ENCODE peak calls at places on chromosomes 3 and 15, in eight cellular contexts. L is cardiac muscle cell; E is type B pancreatic cell; N is GM06990; V is hepatocyte; F is CD8-positive, alpha-beta T cell; T is CD4-positive, alpha-beta T cell; I is heart right ventricle. K is an unnamed sample.

GRCh38 chr15:39133201-39133600 is 447.7 kb upstream of the THBS1 start:
- DNase-seq in L (peak; percentile 94), E (no peak), N (no peak), V (peak; percentile 30), F (no peak), T (no peak), I (no peak), K (no peak)

GRCh38 chr3:11482024-11482423 is 161.7 kb downstream of the VGLL4 start:
- DNase-seq in L (peak; percentile 53), E (no peak), N (no peak), V (peak; percentile 30), F (no peak), T (no peak), I (peak; percentile 78), K (no peak)

GRCh38 chr3:55486101-55486856 is 827 bp downstream of the WNT5A start:
- DNase-seq in L (peak; percentile 76), E (peak; percentile 78), N (peak; percentile 43), V (peak; percentile 72), F (no peak), T (no peak), I (peak; percentile 71), K (peak; percentile 38)

GRCh38 chr3:86547697-86548096 is 443.3 kb downstream of the VGLL3 start:
- DNase-seq in L (no peak), E (no peak), N (no peak), V (no peak), F (no peak), T (no peak), I (no peak), K (no peak)

GRCh38 chr3:632571-633170 is 436.1 kb downstream of the CHL1 start:
- DNase-seq in L (peak; percentile 38), E (no peak), N (no peak), V (peak; percentile 81), F (no peak), T (no peak), I (no peak), K (peak; percentile 12)

GRCh38 chr3:106810461-106810733 is 566.8 kb upstream of the CCDC54 start:
- DNase-seq in L (no peak), E (no peak), N (no peak), V (no peak), F (no peak), T (no peak), I (no peak), K (no peak)

GRCh38 chr15:29008846-29009245 is 123.1 kb downstream of the APBA2 start:
- DNase-seq in L (no peak), E (no peak), N (no peak), V (no peak), F (no peak), T (no peak), I (no peak), K (no peak)

GRCh38 chr3:141320399-141321108 is 47.8 kb upstream of the ZBTB38 start:
- DNase-seq in L (no peak), E (no peak), N (no peak), V (no peak), F (no peak), T (no peak), I (no peak), K (no peak)

GRCh38 chr3:117719316-117719926 is 1009.8 kb downstream of the TUSC7 start:
- DNase-seq in L (peak; percentile 37), E (no peak), N (no peak), V (peak; percentile 19), F (no peak), T (no peak), I (no peak), K (peak; percentile 5)

GRCh38 chr15:71168163-71168832 is 53.0 kb downstream of the THSD4 start:
- DNase-seq in L (no peak), E (no peak), N (no peak), V (peak; percentile 39), F (no peak), T (no peak), I (no peak), K (no peak)

GRCh38 chr3:64815691-64816225 is 128.0 kb upstream of the ADAMTS9 start:
- DNase-seq in L (peak; percentile 36), E (no peak), N (no peak), V (no peak), F (no peak), T (no peak), I (no peak), K (no peak)

GRCh38 chr3:242986-243706 is 46.6 kb downstream of the CHL1 start:
- DNase-seq in L (no peak), E (no peak), N (no peak), V (no peak), F (no peak), T (no peak), I (no peak), K (no peak)

GRCh38 chr3:53744351-53744750 is 101.9 kb downstream of the CHDH start:
- DNase-seq in L (no peak), E (no peak), N (no peak), V (peak; percentile 43), F (no peak), T (no peak), I (no peak), K (no peak)

GRCh38 chr3:125398952-125399351 is 23.8 kb upstream of the ZNF148 start:
- DNase-seq in L (no peak), E (no peak), N (no peak), V (peak; percentile 13), F (no peak), T (no peak), I (no peak), K (peak; percentile 36)

DNA sequence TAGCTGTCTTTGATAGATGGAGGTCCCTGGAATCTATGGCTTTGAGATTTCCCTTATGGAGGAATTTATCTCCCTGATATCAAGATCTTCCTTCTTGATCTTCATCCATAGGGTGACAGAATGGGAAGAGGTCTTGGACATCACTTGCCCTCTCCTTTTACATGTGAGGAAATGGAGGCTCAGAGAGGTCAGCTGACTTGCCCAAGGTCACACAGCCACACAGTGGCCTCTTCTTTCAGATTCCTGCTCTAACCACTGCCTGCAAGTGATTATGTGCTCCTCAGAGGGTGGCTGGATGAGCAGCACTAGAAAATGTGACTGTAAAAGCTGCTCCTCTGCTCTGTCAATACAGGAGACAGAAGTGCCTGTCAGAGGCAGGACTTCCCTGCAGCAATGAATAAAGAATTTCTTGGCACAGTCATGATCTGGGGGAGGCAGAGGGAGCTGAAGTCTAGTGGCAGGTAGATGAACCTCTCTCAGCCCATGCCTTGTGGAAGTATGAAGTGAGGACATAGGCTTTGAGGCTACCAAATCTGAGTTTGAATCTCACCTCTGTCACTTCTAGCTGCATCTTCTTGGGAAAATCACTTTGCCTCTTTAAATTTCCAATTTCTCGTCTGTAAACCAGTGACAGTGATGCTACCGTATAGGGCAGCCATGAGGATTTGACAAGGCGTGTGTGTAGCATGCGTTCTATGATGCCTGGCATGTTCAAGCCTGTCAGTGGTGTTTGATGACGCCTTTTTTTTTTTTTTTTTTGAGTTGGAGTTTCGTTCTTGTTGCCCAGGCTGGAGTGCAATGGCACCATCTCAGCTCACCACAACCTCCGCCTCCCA is 12.0 kb downstream of the SSUH2 start:
- DNase-seq in L (no peak), E (no peak), N (no peak), V (no peak), F (no peak), T (no peak), I (no peak), K (no peak)
- TF ChIP-seq CTCF in L (no peak), E (no peak), N (no peak), V (no peak), F (no peak), T (no peak), I (no peak), K (no peak)

GRCh38 chr15:68379759-68380290 is 52.1 kb downstream of the ITGA11 start:
- DNase-seq in L (peak; percentile 38), E (peak; percentile 25), N (no peak), V (no peak), F (peak; percentile 6), T (no peak), I (no peak), K (no peak)
- TF ChIP-seq CTCF in L (no peak), E (no peak), N (no peak), V (no peak), F (no peak), T (no peak), I (no peak), K (no peak)

GRCh38 chr3:122859021-122859805 is 64.3 kb downstream of the SLC49A4 start:
- DNase-seq in L (no peak), E (no peak), N (no peak), V (no peak), F (no peak), T (no peak), I (no peak), K (no peak)

GRCh38 chr3:122857019-122857418 is 62.1 kb downstream of the SLC49A4 start:
- DNase-seq in L (peak; percentile 84), E (no peak), N (no peak), V (no peak), F (no peak), T (no peak), I (no peak), K (peak; percentile 32)

DNA sequence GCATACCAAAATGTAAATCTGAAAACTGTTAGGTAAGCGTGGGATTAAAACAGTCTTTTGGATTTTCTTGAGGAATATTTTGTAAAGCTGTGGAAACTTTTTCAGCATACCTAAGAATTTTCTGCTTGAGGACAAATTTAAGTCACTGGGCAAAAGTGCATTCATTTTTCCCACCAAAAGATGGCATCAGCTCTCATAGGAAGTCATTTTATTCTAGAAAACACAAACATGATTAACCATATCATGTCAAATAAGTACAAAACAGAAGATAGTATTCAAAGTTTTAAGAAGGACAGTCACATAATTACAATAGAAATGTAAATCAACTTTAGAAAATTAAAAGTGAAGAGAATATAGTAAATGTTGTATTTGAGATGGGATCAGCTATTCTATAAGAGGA is 63.5 kb downstream of the SLC49A4 start:
- DNase-seq in L (peak; percentile 58), E (no peak), N (no peak), V (peak; percentile 25), F (no peak), T (no peak), I (no peak), K (no peak)
- TF ChIP-seq CTCF in L (peak; percentile 47), E (peak; percentile 63), N (peak; percentile 29), V (peak; percentile 61), F (no peak), T (no peak), I (peak; percentile 37), K (no peak)

GRCh38 chr3:94183551-94183950 is 120.7 kb downstream of the NSUN3 start:
- DNase-seq in L (no peak), E (no peak), N (no peak), V (no peak), F (no peak), T (no peak), I (no peak), K (no peak)

GRCh38 chr3:94184781-94185180 is 121.9 kb downstream of the NSUN3 start:
- DNase-seq in L (peak; percentile 9), E (no peak), N (no peak), V (no peak), F (no peak), T (no peak), I (no peak), K (no peak)

GRCh38 chr3:94187697-94188096 is 124.8 kb downstream of the NSUN3 start:
- DNase-seq in L (no peak), E (no peak), N (no peak), V (no peak), F (no peak), T (no peak), I (no peak), K (no peak)

DNA sequence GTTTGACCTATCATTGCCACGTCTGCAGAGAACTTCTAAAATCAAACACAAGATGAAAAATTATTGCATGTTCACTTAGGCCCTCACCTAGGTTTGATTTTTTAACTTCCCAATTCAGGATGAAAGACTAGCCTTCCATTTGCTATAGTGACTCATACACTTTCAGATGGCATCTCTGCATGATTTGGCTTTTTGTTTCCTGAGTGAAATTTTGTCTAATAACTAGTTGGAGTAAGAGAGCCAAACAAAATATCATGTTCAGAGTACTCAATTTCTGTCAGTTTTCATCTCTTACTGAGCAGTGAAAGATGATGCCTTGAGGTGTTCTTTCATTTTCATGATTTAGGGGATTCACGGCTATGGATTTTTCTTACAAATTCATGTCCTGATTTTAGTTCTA is 122.9 kb downstream of the NSUN3 start:
- DNase-seq in L (no peak), E (no peak), N (no peak), V (no peak), F (no peak), T (no peak), I (no peak), K (no peak)
- TF ChIP-seq CTCF in L (no peak), E (no peak), N (no peak), V (no peak), F (no peak), T (no peak), I (no peak), K (no peak)